ENCODE peak calls at places on chromosomes 4 and X, in five cellular contexts. V, U, T, M and Z are unnamed samples.
A peak's percentile ranks its signal among the peaks of the same experiment; 100 is the strongest.

GRCh38 chr4:83213640-83214039 is 71.0 kb downstream of the COQ2 start:
- DNase-seq in V (no peak), U (no peak), T (no peak), M (no peak), Z (no peak)

GRCh38 chr4:1496116-1496642 is 89.9 kb upstream of the NKX1-1 start:
- DNase-seq in V (peak; percentile 31), U (no peak), T (no peak), M (no peak), Z (no peak)

GRCh38 chrX:148500428-148501120 is at the start of gene AFF2:
- DNase-seq in V (peak; percentile 42), U (peak; percentile 81), T (peak; percentile 35), M (no peak), Z (peak; percentile 14)

GRCh38 chr4:150818661-150819060 is 196.4 kb downstream of the LRBA start:
- DNase-seq in V (no peak), U (no peak), T (peak; percentile 78), M (no peak), Z (no peak)

GRCh38 chr4:99722006-99722405 is 64.4 kb upstream of the C4orf54 start:
- DNase-seq in V (no peak), U (no peak), T (peak; percentile 29), M (no peak), Z (no peak)

GRCh38 chr4:184762100-184762499 is 28.2 kb upstream of the CENPU start:
- DNase-seq in V (no peak), U (no peak), T (no peak), M (peak; percentile 50), Z (no peak)

GRCh38 chr4:8324640-8325239 is 55.2 kb downstream of the HTRA3 start:
- DNase-seq in V (no peak), U (no peak), T (no peak), M (no peak), Z (peak; percentile 80)

GRCh38 chr4:141335166-141335565 is 114.5 kb downstream of the ZNF330 start:
- DNase-seq in V (no peak), U (no peak), T (no peak), M (no peak), Z (no peak)

GRCh38 chr4:8538076-8538702 is 42.0 kb upstream of the GPR78 start:
- DNase-seq in V (peak; percentile 34), U (no peak), T (no peak), M (no peak), Z (no peak)

GRCh38 chrX:149877636-149878035 is 3.3 kb upstream of the MAGEA8 start:
- DNase-seq in V (no peak), U (no peak), T (no peak), M (no peak), Z (no peak)

GRCh38 chr4:121256887-121257426 is 92.8 kb upstream of the TNIP3 start:
- DNase-seq in V (no peak), U (no peak), T (no peak), M (no peak), Z (no peak)

GRCh38 chr4:6749340-6750171 is 33.0 kb upstream of the KIAA0232 start:
- DNase-seq in V (peak; percentile 96), U (no peak), T (no peak), M (no peak), Z (peak; percentile 54)

GRCh38 chr4:102586644-102587021 is 85.5 kb downstream of the NFKB1 start:
- DNase-seq in V (no peak), U (no peak), T (no peak), M (peak; percentile 36), Z (no peak)

GRCh38 chrX:20412871-20413486 is 146.3 kb upstream of the RPS6KA3 start:
- DNase-seq in V (no peak), U (no peak), T (no peak), M (no peak), Z (no peak)

GRCh38 chr4:120299631-120300030 is 233.0 kb upstream of the MAD2L1 start:
- DNase-seq in V (no peak), U (no peak), T (no peak), M (no peak), Z (no peak)

GRCh38 chrX:31258163-31258562 is 186.3 kb upstream of the FTHL17 start:
- DNase-seq in V (no peak), U (no peak), T (no peak), M (no peak), Z (no peak)

GRCh38 chrX:143853488-143853887 is 30.4 kb upstream of the UBE2NL start:
- DNase-seq in V (no peak), U (no peak), T (no peak), M (no peak), Z (no peak)

GRCh38 chr4:144451771-144452170 is 194.2 kb upstream of the HHIP start:
- DNase-seq in V (no peak), U (no peak), T (no peak), M (no peak), Z (no peak)

GRCh38 chr4:185950891-185951290 is 118.1 kb upstream of the TLR3 start:
- DNase-seq in V (no peak), U (no peak), T (peak; percentile 54), M (no peak), Z (no peak)

GRCh38 chrX:134669378-134670098 is 11.3 kb upstream of the PLAC1 start:
- DNase-seq in V (no peak), U (no peak), T (peak; percentile 70), M (no peak), Z (peak; percentile 90)

GRCh38 chrX:68703369-68703768 is 55.9 kb downstream of the STARD8 start:
- DNase-seq in V (no peak), U (no peak), T (no peak), M (no peak), Z (no peak)

GRCh38 chr4:152115794-152116193 is 355.0 kb upstream of the GATB start:
- DNase-seq in V (no peak), U (no peak), T (no peak), M (no peak), Z (no peak)

GRCh38 chrX:135003876-135004623 is 13.3 kb downstream of the SMIM10 start:
- DNase-seq in V (peak; percentile 85), U (peak; percentile 94), T (peak; percentile 94), M (peak; percentile 40), Z (peak; percentile 82)

GRCh38 chr4:73573794-73574528 is 46.3 kb downstream of the RASSF6 start:
- DNase-seq in V (peak; percentile 53), U (peak; percentile 91), T (peak; percentile 91), M (peak; percentile 51), Z (peak; percentile 33)

GRCh38 chr4:78661923-78662521 is 110.5 kb downstream of the ANXA3 start:
- DNase-seq in V (no peak), U (peak; percentile 13), T (peak; percentile 77), M (peak; percentile 77), Z (no peak)

GRCh38 chr4:145097331-145097820 is 620 bp downstream of the ANAPC10 start:
- DNase-seq in V (no peak), U (peak; percentile 4), T (no peak), M (no peak), Z (no peak)

GRCh38 chrX:45001038-45001437 is 128.1 kb downstream of the KDM6A start:
- DNase-seq in V (no peak), U (no peak), T (no peak), M (no peak), Z (no peak)

GRCh38 chr4:24775209-24775608 is 20.2 kb upstream of the SOD3 start:
- DNase-seq in V (no peak), U (no peak), T (peak; percentile 82), M (no peak), Z (no peak)

GRCh38 chr4:6354119-6354518 is 84.5 kb downstream of the WFS1 start:
- DNase-seq in V (no peak), U (no peak), T (no peak), M (no peak), Z (no peak)

GRCh38 chrX:134374294-134374693 is 85.7 kb upstream of the HPRT1 start:
- DNase-seq in V (no peak), U (no peak), T (peak; percentile 39), M (no peak), Z (no peak)

GRCh38 chr4:86961605-86962295 is 26.9 kb downstream of the AFF1 start:
- DNase-seq in V (no peak), U (no peak), T (no peak), M (peak; percentile 85), Z (no peak)

GRCh38 chr4:86963697-86964096 is 28.9 kb downstream of the AFF1 start:
- DNase-seq in V (no peak), U (no peak), T (no peak), M (no peak), Z (no peak)

GRCh38 chr4:86960557-86960959 is 25.7 kb downstream of the AFF1 start:
- DNase-seq in V (no peak), U (peak; percentile 55), T (peak; percentile 63), M (no peak), Z (no peak)

GRCh38 chr4:86959588-86960500 is 25.0 kb downstream of the AFF1 start:
- DNase-seq in V (no peak), U (peak; percentile 90), T (no peak), M (no peak), Z (no peak)

GRCh38 chr4:86961103-86961502 is 26.3 kb downstream of the AFF1 start:
- DNase-seq in V (no peak), U (no peak), T (no peak), M (no peak), Z (no peak)
- H3K4me3 ChIP-seq in V (no peak overlapping the region), U (peak overlapping the region; percentile 33), T (no peak overlapping the region), M (peak overlapping the region; percentile 61), Z (no peak overlapping the region)

GRCh38 chrX:111402378-111402777 is 9.6 kb downstream of the DCX start:
- DNase-seq in V (no peak), U (no peak), T (no peak), M (no peak), Z (no peak)
- H3K27me3 ChIP-seq in V (no peaks in the 10 kb centered on the region), U (no peaks in the 10 kb centered on the region), T (peaks cover 52% of the 10 kb centered on the region), M (no peaks in the 10 kb centered on the region), Z (no peaks in the 10 kb centered on the region)

GRCh38 chrX:71143508-71143907 is 1.1 kb upstream of the NLGN3 start:
- DNase-seq in V (no peak), U (no peak), T (no peak), M (no peak), Z (peak; percentile 4)

GRCh38 chrX:71144651-71145050 is at the start of gene NLGN3:
- DNase-seq in V (no peak), U (peak; percentile 63), T (no peak), M (no peak), Z (no peak)

DNA sequence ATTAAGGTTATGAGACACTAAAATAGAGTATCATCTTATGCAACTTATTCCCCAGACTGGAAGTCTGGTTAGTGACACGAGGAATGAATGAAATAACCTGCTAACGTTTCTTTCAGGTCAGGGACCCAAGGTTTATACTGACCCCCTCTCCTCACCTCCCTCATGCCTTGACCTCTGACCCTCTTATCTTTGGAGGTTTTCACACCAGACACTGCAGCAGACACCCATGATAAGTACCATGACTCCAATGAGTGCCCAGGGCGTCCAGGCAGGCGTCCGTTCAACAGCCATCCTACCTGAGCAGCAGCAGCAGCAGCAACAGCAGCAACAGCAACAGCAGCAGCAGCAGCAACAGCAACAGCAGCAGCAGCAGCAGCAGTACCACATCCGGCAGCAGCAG is 4.2 kb upstream of the NLGN3 start:
- DNase-seq in V (no peak), U (no peak), T (no peak), M (no peak), Z (no peak)
- H3K36me3 ChIP-seq in V (no peaks in the 10 kb centered on the region), U (no peaks in the 10 kb centered on the region), T (peaks cover 46% of the 10 kb centered on the region), M (peaks cover 4% of the 10 kb centered on the region), Z (no peaks in the 10 kb centered on the region)

GRCh38 chr4:148310756-148311155 is 131.5 kb downstream of the NR3C2 start:
- DNase-seq in V (no peak), U (no peak), T (no peak), M (no peak), Z (no peak)

GRCh38 chr4:148311493-148311892 is 130.7 kb downstream of the NR3C2 start:
- DNase-seq in V (no peak), U (no peak), T (no peak), M (no peak), Z (no peak)

GRCh38 chr4:148315049-148315448 is 127.2 kb downstream of the NR3C2 start:
- DNase-seq in V (no peak), U (no peak), T (no peak), M (no peak), Z (no peak)

GRCh38 chr4:148312996-148313490 is 129.2 kb downstream of the NR3C2 start:
- DNase-seq in V (no peak), U (no peak), T (no peak), M (no peak), Z (no peak)
- H3K4me3 ChIP-seq in V (no peak overlapping the region), U (no peak overlapping the region), T (no peak overlapping the region), M (no peak overlapping the region), Z (no peak overlapping the region)